ENCODE peak calls at places on chromosomes 1 and 21, in ten cellular contexts. Q, G, C, S, E, A, M, P, X and Z are unnamed samples. For H3K4me1, the result is how much of the 10 kb centered on the place peaks cover.

GRCh38 chr1:116574581-116575291 is 3.9 kb upstream of the CD58 start:
- DNase-seq in Q (peak), G (peak), C (peak), S (peak), E (peak), A (peak), M (no peak), P (peak), X (peak), Z (peak)

GRCh38 chr1:181812211-181812610 is 249.3 kb downstream of the ZNF648 start:
- DNase-seq in Q (no peak), G (no peak), C (no peak), S (no peak), E (no peak), A (no peak), M (no peak), P (no peak), X (no peak), Z (no peak)

GRCh38 chr1:44476891-44477290 is 71.8 kb downstream of the RNF220 start:
- DNase-seq in Q (no peak), G (no peak), C (no peak), S (no peak), E (no peak), A (no peak), M (no peak), P (no peak), X (no peak), Z (no peak)

GRCh38 chr1:234326493-234327366 is 46.5 kb upstream of the COA6 start:
- DNase-seq in Q (peak), G (no peak), C (peak), S (peak), E (peak), A (peak), M (no peak), P (peak), X (peak), Z (peak)

GRCh38 chr1:100308777-100309176 is 42.8 kb downstream of the RTCA start:
- DNase-seq in Q (no peak), G (no peak), C (no peak), S (no peak), E (no peak), A (no peak), M (no peak), P (peak), X (no peak), Z (no peak)

GRCh38 chr1:111204211-111204883 is 3.9 kb upstream of the DENND2D start:
- DNase-seq in Q (peak), G (peak), C (peak), S (peak), E (peak), A (peak), M (no peak), P (no peak), X (peak), Z (no peak)

GRCh38 chr21:19853709-19854575 is 1144.3 kb upstream of the NCAM2 start:
- DNase-seq in Q (no peak), G (no peak), C (no peak), S (no peak), E (no peak), A (no peak), M (no peak), P (no peak), X (no peak), Z (no peak)

GRCh38 chr1:114712987-114713386 is 3.6 kb downstream of the NRAS start:
- DNase-seq in Q (no peak), G (no peak), C (no peak), S (peak), E (no peak), A (no peak), M (no peak), P (no peak), X (no peak), Z (no peak)

GRCh38 chr1:37125295-37125694 is 91.0 kb upstream of the GRIK3 start:
- DNase-seq in Q (no peak), G (no peak), C (no peak), S (no peak), E (no peak), A (no peak), M (no peak), P (no peak), X (no peak), Z (no peak)

GRCh38 chr1:222643603-222643936 is 25.7 kb downstream of the MIA3 start:
- DNase-seq in Q (no peak), G (no peak), C (no peak), S (no peak), E (no peak), A (no peak), M (no peak), P (no peak), X (no peak), Z (peak)

GRCh38 chr1:10637400-10637799 is 159.0 kb downstream of the CASZ1 start:
- DNase-seq in Q (no peak), G (no peak), C (no peak), S (no peak), E (no peak), A (no peak), M (no peak), P (no peak), X (peak), Z (no peak)

GRCh38 chr1:237981223-237981622 is 90.5 kb upstream of the ZP4 start:
- DNase-seq in Q (no peak), G (no peak), C (no peak), S (no peak), E (no peak), A (no peak), M (no peak), P (no peak), X (no peak), Z (no peak)

GRCh38 chr1:2194319-2194897 is at the start of gene FAAP20:
- DNase-seq in Q (peak), G (no peak), C (peak), S (peak), E (peak), A (peak), M (no peak), P (peak), X (peak), Z (no peak)

GRCh38 chr21:41316641-41317392 is at the start of gene FAM3B:
- DNase-seq in Q (no peak), G (no peak), C (no peak), S (peak), E (peak), A (no peak), M (no peak), P (no peak), X (peak), Z (no peak)

GRCh38 chr1:228228601-228229074 is 20.8 kb downstream of the OBSCN start:
- DNase-seq in Q (no peak), G (no peak), C (no peak), S (no peak), E (no peak), A (no peak), M (no peak), P (peak), X (no peak), Z (no peak)

GRCh38 chr21:33993286-33994231 is 78.0 kb upstream of the ATP5PO start:
- DNase-seq in Q (peak), G (no peak), C (no peak), S (no peak), E (no peak), A (peak), M (no peak), P (no peak), X (no peak), Z (no peak)

GRCh38 chr21:43880111-43880985 is 15.3 kb downstream of the AGPAT3 start:
- DNase-seq in Q (no peak), G (peak), C (no peak), S (no peak), E (peak), A (no peak), M (no peak), P (no peak), X (no peak), Z (no peak)

GRCh38 chr1:25971882-25972180 is 26.0 kb downstream of the PAFAH2 start:
- DNase-seq in Q (no peak), G (no peak), C (no peak), S (no peak), E (no peak), A (no peak), M (no peak), P (no peak), X (no peak), Z (no peak)

GRCh38 chr1:181141431-181141910 is 53.0 kb downstream of the IER5 start:
- DNase-seq in Q (no peak), G (no peak), C (no peak), S (peak), E (peak), A (peak), M (peak), P (peak), X (no peak), Z (no peak)

GRCh38 chr1:242205622-242206489 is 207.0 kb upstream of the MAP1LC3C start:
- DNase-seq in Q (no peak), G (no peak), C (no peak), S (no peak), E (no peak), A (no peak), M (no peak), P (no peak), X (no peak), Z (no peak)

GRCh38 chr1:179781962-179782361 is 38.9 kb downstream of the FAM163A start:
- DNase-seq in Q (peak), G (no peak), C (no peak), S (peak), E (peak), A (no peak), M (no peak), P (peak), X (peak), Z (no peak)

GRCh38 chr1:24381256-24381655 is 32.3 kb downstream of the STPG1 start:
- DNase-seq in Q (no peak), G (no peak), C (no peak), S (peak), E (no peak), A (no peak), M (no peak), P (no peak), X (no peak), Z (no peak)

GRCh38 chr1:212669102-212669501 is 30.5 kb downstream of the BATF3 start:
- DNase-seq in Q (no peak), G (no peak), C (no peak), S (no peak), E (no peak), A (peak), M (no peak), P (peak), X (peak), Z (no peak)

GRCh38 chr1:172764378-172764777 is 105.5 kb downstream of the FASLG start:
- DNase-seq in Q (no peak), G (no peak), C (no peak), S (no peak), E (peak), A (peak), M (no peak), P (no peak), X (no peak), Z (no peak)

GRCh38 chr1:239803666-239804228 is 287.9 kb upstream of the FMN2 start:
- DNase-seq in Q (no peak), G (no peak), C (no peak), S (no peak), E (no peak), A (no peak), M (no peak), P (no peak), X (no peak), Z (no peak)

GRCh38 chr1:56545711-56546110 is 33.7 kb downstream of the PLPP3 start:
- DNase-seq in Q (peak), G (no peak), C (no peak), S (no peak), E (peak), A (no peak), M (no peak), P (no peak), X (no peak), Z (no peak)

DNA sequence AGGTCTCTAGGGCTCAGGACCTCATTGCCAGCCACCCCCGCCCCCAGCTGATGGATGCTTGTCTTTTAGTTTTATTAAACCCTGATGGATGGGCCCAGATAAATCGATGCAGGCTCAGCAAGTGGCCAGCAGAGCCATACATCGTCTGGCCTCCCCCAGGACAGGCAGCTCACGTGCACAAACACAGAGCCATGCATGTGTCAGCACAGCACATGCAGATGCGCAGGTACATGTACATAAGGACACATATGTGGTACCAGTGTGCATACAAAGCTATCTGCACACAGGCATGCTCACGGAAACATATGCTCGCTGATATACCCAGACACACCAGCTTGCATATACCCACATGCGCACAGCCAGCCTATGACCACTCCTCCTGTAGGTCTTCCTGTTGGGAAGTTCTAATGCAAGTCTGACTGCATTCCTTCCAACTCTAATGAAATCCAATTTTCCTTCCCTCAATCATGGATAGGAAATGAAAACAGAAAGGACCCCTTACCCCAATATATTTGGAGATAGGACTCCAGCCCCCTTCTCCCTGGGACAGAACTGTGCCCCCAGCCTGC is 897 bp downstream of the COL16A1 start:
- DNase-seq in Q (no peak), G (no peak), C (no peak), S (no peak), E (no peak), A (no peak), M (no peak), P (no peak), X (peak), Z (no peak)
- H3K4me1 ChIP-seq in Q (under half), G (under half), C (under half), S (under half), E (half or more), A (under half), M (half or more), P (under half), X (under half), Z (half or more)

GRCh38 chr1:19406680-19407079 is 78.7 kb downstream of the CAPZB start:
- DNase-seq in Q (no peak), G (no peak), C (no peak), S (no peak), E (no peak), A (no peak), M (no peak), P (no peak), X (no peak), Z (no peak)

GRCh38 chr1:19403256-19403655 is 82.1 kb downstream of the CAPZB start:
- DNase-seq in Q (no peak), G (no peak), C (no peak), S (no peak), E (no peak), A (no peak), M (no peak), P (no peak), X (no peak), Z (no peak)

GRCh38 chr1:19405761-19406481 is 79.4 kb downstream of the CAPZB start:
- DNase-seq in Q (peak), G (no peak), C (no peak), S (no peak), E (no peak), A (no peak), M (no peak), P (peak), X (peak), Z (no peak)

GRCh38 chr1:19405195-19405760 is 80.1 kb downstream of the CAPZB start:
- DNase-seq in Q (no peak), G (no peak), C (no peak), S (no peak), E (no peak), A (no peak), M (no peak), P (no peak), X (peak), Z (no peak)

DNA sequence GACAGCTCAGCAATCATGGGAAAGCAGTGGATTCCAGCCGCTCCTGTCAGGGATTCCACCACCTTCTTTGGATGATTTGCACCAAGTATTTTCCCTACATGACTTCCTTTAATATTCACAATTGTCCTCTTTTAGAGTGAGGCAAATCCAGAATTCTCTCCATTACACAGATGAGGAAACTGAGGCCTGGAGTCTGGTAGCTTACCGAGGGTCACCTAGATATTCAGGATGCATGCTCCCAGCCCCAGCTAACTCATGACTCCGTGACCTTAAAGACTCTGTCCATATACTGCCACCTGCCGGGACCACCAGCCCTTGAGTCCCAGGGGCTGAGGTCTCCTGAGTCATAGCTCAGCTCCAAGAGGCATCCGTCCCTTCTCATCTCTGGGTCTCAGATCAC is 80.6 kb downstream of the CAPZB start:
- DNase-seq in Q (no peak), G (no peak), C (no peak), S (no peak), E (no peak), A (no peak), M (no peak), P (no peak), X (no peak), Z (no peak)
- H3K4me1 ChIP-seq in Q (under half), G (under half), C (under half), S (under half), E (half or more), A (under half), M (half or more), P (under half), X (under half), Z (under half)

GRCh38 chr1:167658574-167659328 is 28.7 kb downstream of the RCSD1 start:
- DNase-seq in Q (no peak), G (no peak), C (no peak), S (peak), E (no peak), A (no peak), M (no peak), P (no peak), X (no peak), Z (no peak)
- H3K4me1 ChIP-seq in Q (half or more), G (half or more), C (under half), S (under half), E (under half), A (half or more), M (under half), P (half or more), X (under half), Z (under half)

GRCh38 chr21:38487906-38488639 is 10.2 kb downstream of the ERG start:
- DNase-seq in Q (no peak), G (no peak), C (no peak), S (no peak), E (no peak), A (no peak), M (no peak), P (no peak), X (no peak), Z (no peak)

GRCh38 chr21:38490411-38491020 is 7.8 kb downstream of the ERG start:
- DNase-seq in Q (no peak), G (no peak), C (no peak), S (no peak), E (no peak), A (no peak), M (no peak), P (no peak), X (no peak), Z (no peak)

GRCh38 chr21:38489729-38490128 is 8.5 kb downstream of the ERG start:
- DNase-seq in Q (no peak), G (no peak), C (no peak), S (no peak), E (no peak), A (no peak), M (no peak), P (no peak), X (no peak), Z (no peak)

GRCh38 chr21:38488640-38489282 is 9.5 kb downstream of the ERG start:
- DNase-seq in Q (no peak), G (no peak), C (no peak), S (no peak), E (no peak), A (no peak), M (no peak), P (no peak), X (no peak), Z (no peak)

GRCh38 chr21:38489283-38489677 is 9.0 kb downstream of the ERG start:
- DNase-seq in Q (no peak), G (no peak), C (no peak), S (no peak), E (no peak), A (no peak), M (no peak), P (no peak), X (no peak), Z (no peak)
- H3K4me1 ChIP-seq in Q (under half), G (under half), C (under half), S (under half), E (under half), A (under half), M (half or more), P (under half), X (under half), Z (under half)

GRCh38 chr1:150152182-150152536 is 2.4 kb downstream of the PLEKHO1 start:
- DNase-seq in Q (no peak), G (no peak), C (no peak), S (no peak), E (no peak), A (no peak), M (no peak), P (no peak), X (no peak), Z (no peak)
- H3K4me1 ChIP-seq in Q (under half), G (under half), C (under half), S (under half), E (under half), A (half or more), M (half or more), P (under half), X (under half), Z (under half)

GRCh38 chr21:38244407-38244787 is 12.4 kb upstream of the KCNJ15 start:
- DNase-seq in Q (no peak), G (no peak), C (no peak), S (no peak), E (no peak), A (no peak), M (no peak), P (no peak), X (no peak), Z (no peak)

GRCh38 chr21:38242036-38242435 is 14.8 kb upstream of the KCNJ15 start:
- DNase-seq in Q (no peak), G (no peak), C (no peak), S (no peak), E (no peak), A (no peak), M (no peak), P (no peak), X (no peak), Z (no peak)

GRCh38 chr21:38243732-38244406 is 12.9 kb upstream of the KCNJ15 start:
- DNase-seq in Q (no peak), G (no peak), C (no peak), S (no peak), E (no peak), A (no peak), M (no peak), P (no peak), X (no peak), Z (no peak)

GRCh38 chr21:38240121-38240520 is 16.7 kb upstream of the KCNJ15 start:
- DNase-seq in Q (no peak), G (no peak), C (no peak), S (no peak), E (no peak), A (no peak), M (no peak), P (no peak), X (no peak), Z (no peak)

DNA sequence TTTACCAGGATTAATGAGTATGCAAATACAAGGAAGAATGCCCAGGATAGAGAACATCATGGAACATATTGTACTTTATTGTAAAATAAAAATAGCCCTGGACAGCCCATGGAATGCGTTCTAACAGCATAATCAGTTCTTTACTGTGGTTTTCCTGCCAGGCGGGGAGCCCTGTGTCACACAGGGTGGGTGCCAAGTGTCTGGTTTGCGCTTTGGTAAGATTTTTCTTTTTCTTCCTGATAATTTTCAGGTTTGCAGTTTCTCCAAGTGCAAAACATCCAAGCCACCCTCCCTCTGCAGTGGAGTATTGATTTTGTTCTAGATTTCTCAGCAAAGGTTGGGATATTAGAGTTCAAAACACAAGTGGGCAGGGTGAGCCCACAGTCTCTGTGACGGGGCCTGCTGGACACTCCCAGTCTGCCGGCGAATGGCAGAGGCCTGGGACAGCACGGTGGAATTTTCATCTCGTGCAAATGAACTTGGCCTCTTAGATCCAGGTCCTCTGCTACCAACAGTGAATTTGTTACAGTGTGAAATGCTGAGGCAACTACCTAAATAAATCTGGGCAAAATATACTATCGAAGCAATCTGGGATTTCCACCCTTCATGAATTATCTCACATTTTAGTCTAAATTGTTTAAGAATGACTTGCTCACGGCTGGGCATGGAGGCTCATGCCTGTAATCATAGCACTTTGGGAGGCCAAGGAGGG is 15.6 kb upstream of the KCNJ15 start:
- DNase-seq in Q (peak), G (no peak), C (no peak), S (no peak), E (no peak), A (no peak), M (peak), P (peak), X (no peak), Z (no peak)
- H3K4me1 ChIP-seq in Q (under half), G (under half), C (under half), S (under half), E (under half), A (under half), M (half or more), P (under half), X (under half), Z (under half)

GRCh38 chr1:8015036-8015808 is 10.9 kb downstream of the ERRFI1 start:
- DNase-seq in Q (peak), G (no peak), C (no peak), S (peak), E (no peak), A (peak), M (no peak), P (peak), X (peak), Z (no peak)
- H3K4me1 ChIP-seq in Q (under half), G (half or more), C (under half), S (under half), E (under half), A (under half), M (half or more), P (under half), X (under half), Z (under half)

GRCh38 chr1:183044893-183045649 is 21.9 kb downstream of the LAMC1 start:
- DNase-seq in Q (no peak), G (no peak), C (no peak), S (no peak), E (no peak), A (no peak), M (no peak), P (no peak), X (no peak), Z (no peak)
- H3K4me1 ChIP-seq in Q (half or more), G (half or more), C (under half), S (under half), E (under half), A (half or more), M (half or more), P (under half), X (under half), Z (half or more)